ENCODE peak calls at places on chromosomes 5 and 9, in ten cellular contexts. O is NCI-H748 treated with DMSO at 0.1 percent for 48 hours; A is GM12865; H is frontal cortex; K is T-helper 1 cell; D is stimulated activated CD4-positive, alpha-beta T cell treated with anti-CD3 and anti-CD28 coated beads, TNF-alpha, amount 100 ng/mL, for 48 hours; Y is fibroblast of the conjunctiva; I is H54; S is adipocyte; M is KBM-7. T is an unnamed sample.

GRCh38 chr9:96217358-96217755 is 84.6 kb downstream of the HSD17B3 start:
- DNase-seq in O (no peak), A (no peak), H (peak; percentile 49), K (no peak), D (no peak), Y (no peak), I (no peak), S (no peak), M (no peak), T (no peak)

GRCh38 chr5:161895510-161895909 is 47.6 kb downstream of the GABRA1 start:
- DNase-seq in O (no peak), A (no peak), H (no peak), K (no peak), D (no peak), Y (no peak), I (no peak), S (no peak), M (no peak), T (no peak)

GRCh38 chr9:87260171-87260570 is 237.5 kb upstream of the DAPK1 start:
- DNase-seq in O (no peak), A (no peak), H (no peak), K (no peak), D (no peak), Y (no peak), I (no peak), S (no peak), M (no peak), T (no peak)

GRCh38 chr5:136004436-136004835 is 24.4 kb upstream of the TGFBI start:
- DNase-seq in O (no peak), A (no peak), H (no peak), K (no peak), D (no peak), Y (no peak), I (no peak), S (no peak), M (no peak), T (no peak)

GRCh38 chr5:39253211-39253610 is 33.8 kb upstream of the FYB1 start:
- DNase-seq in O (no peak), A (no peak), H (no peak), K (no peak), D (no peak), Y (no peak), I (no peak), S (peak; percentile 31), M (no peak), T (no peak)

GRCh38 chr5:151033217-151033934 is 13.0 kb downstream of the GPX3 start:
- DNase-seq in O (no peak), A (no peak), H (no peak), K (no peak), D (no peak), Y (no peak), I (no peak), S (no peak), M (no peak), T (no peak)

GRCh38 chr5:88509403-88509802 is 240.8 kb upstream of the TMEM161B start:
- DNase-seq in O (no peak), A (no peak), H (no peak), K (no peak), D (no peak), Y (no peak), I (no peak), S (no peak), M (no peak), T (no peak)

GRCh38 chr9:127397722-127398647 is 1.0 kb downstream of the SLC2A8 start:
- DNase-seq in O (no peak), A (peak; percentile 64), H (no peak), K (no peak), D (no peak), Y (no peak), I (no peak), S (peak; percentile 74), M (peak; percentile 37), T (peak; percentile 34)

GRCh38 chr9:83526901-83527300 is 11.3 kb downstream of the FRMD3 start:
- DNase-seq in O (no peak), A (no peak), H (no peak), K (no peak), D (no peak), Y (no peak), I (no peak), S (no peak), M (no peak), T (no peak)

GRCh38 chr5:16750445-16750844 is 133.6 kb upstream of the RETREG1 start:
- DNase-seq in O (no peak), A (no peak), H (no peak), K (no peak), D (no peak), Y (no peak), I (no peak), S (no peak), M (no peak), T (no peak)

GRCh38 chr5:73948289-73948688 is 322.3 kb downstream of the ARHGEF28 start:
- DNase-seq in O (no peak), A (no peak), H (no peak), K (no peak), D (no peak), Y (no peak), I (no peak), S (no peak), M (no peak), T (no peak)

GRCh38 chr5:125634242-125634835 is 788.9 kb upstream of the GRAMD2B start:
- DNase-seq in O (peak; percentile 76), A (no peak), H (no peak), K (no peak), D (no peak), Y (no peak), I (no peak), S (no peak), M (no peak), T (no peak)

GRCh38 chr5:1656271-1656975 is 132.7 kb upstream of the LPCAT1 start:
- DNase-seq in O (no peak), A (no peak), H (no peak), K (no peak), D (no peak), Y (no peak), I (no peak), S (no peak), M (no peak), T (no peak)

GRCh38 chr5:93576015-93576414 is 5.0 kb downstream of the NR2F1-AS1 start:
- DNase-seq in O (no peak), A (no peak), H (peak; percentile 26), K (no peak), D (no peak), Y (no peak), I (no peak), S (no peak), M (no peak), T (no peak)

GRCh38 chr5:117947836-117948235 is 1040.5 kb downstream of the DTWD2 start:
- DNase-seq in O (no peak), A (no peak), H (no peak), K (no peak), D (no peak), Y (no peak), I (no peak), S (no peak), M (no peak), T (no peak)

GRCh38 chr9:124392855-124393460 is 22.3 kb downstream of the PSMB7 start:
- DNase-seq in O (no peak), A (no peak), H (peak; percentile 27), K (no peak), D (no peak), Y (peak; percentile 64), I (peak; percentile 88), S (peak; percentile 71), M (no peak), T (no peak)

GRCh38 chr5:134142088-134142487 is 27.6 kb downstream of the TCF7 start:
- DNase-seq in O (no peak), A (no peak), H (no peak), K (no peak), D (no peak), Y (no peak), I (no peak), S (no peak), M (no peak), T (no peak)

GRCh38 chr9:95935861-95936578 is 60.5 kb downstream of the ERCC6L2 start:
- DNase-seq in O (no peak), A (no peak), H (no peak), K (no peak), D (no peak), Y (no peak), I (no peak), S (no peak), M (no peak), T (no peak)

GRCh38 chr5:157267025-157267424 is 1.1 kb downstream of the CYFIP2 start:
- DNase-seq in O (no peak), A (no peak), H (no peak), K (no peak), D (no peak), Y (no peak), I (no peak), S (no peak), M (no peak), T (no peak)

GRCh38 chr5:102755691-102756371 is 726 bp downstream of the PAM start:
- DNase-seq in O (peak; percentile 62), A (peak; percentile 84), H (peak; percentile 34), K (peak; percentile 69), D (peak; percentile 77), Y (no peak), I (peak; percentile 72), S (peak; percentile 90), M (peak; percentile 77), T (peak; percentile 77)

GRCh38 chr5:146588331-146588730 is 72.3 kb upstream of the GPR151 start:
- DNase-seq in O (no peak), A (no peak), H (no peak), K (no peak), D (no peak), Y (no peak), I (peak; percentile 30), S (peak; percentile 7), M (no peak), T (no peak)

GRCh38 chr9:37379835-37380234 is 42.7 kb upstream of the GRHPR start:
- DNase-seq in O (no peak), A (no peak), H (no peak), K (no peak), D (no peak), Y (no peak), I (no peak), S (no peak), M (no peak), T (no peak)

GRCh38 chr5:93632327-93632726 is 49.3 kb downstream of the NR2F1 start:
- DNase-seq in O (no peak), A (no peak), H (no peak), K (no peak), D (no peak), Y (no peak), I (no peak), S (peak; percentile 33), M (no peak), T (no peak)

GRCh38 chr5:38853753-38854470 is 8.1 kb downstream of the OSMR start:
- DNase-seq in O (no peak), A (no peak), H (no peak), K (no peak), D (no peak), Y (no peak), I (peak; percentile 86), S (peak; percentile 86), M (no peak), T (no peak)

GRCh38 chr5:159242656-159243055 is 20.4 kb upstream of the UBLCP1 start:
- DNase-seq in O (no peak), A (no peak), H (no peak), K (no peak), D (no peak), Y (no peak), I (no peak), S (no peak), M (no peak), T (no peak)

GRCh38 chr9:37902804-37903580 is 935 bp downstream of the SLC25A51 start:
- DNase-seq in O (no peak), A (peak; percentile 44), H (no peak), K (no peak), D (no peak), Y (no peak), I (no peak), S (peak; percentile 67), M (no peak), T (no peak)

GRCh38 chr9:113593682-113594281 is 130.3 kb downstream of the RGS3 start:
- DNase-seq in O (no peak), A (peak; percentile 77), H (peak; percentile 69), K (no peak), D (no peak), Y (peak; percentile 94), I (peak; percentile 83), S (peak; percentile 98), M (peak; percentile 94), T (no peak)